ENCODE peak calls at places on chromosomes 3 and 15, in nine cellular contexts. M is DMS153, F is AG08395, Y is GM03348, K is astrocyte, D is ovary, T is prostate gland, O is AG20443, L is HEK293T. A is an unnamed sample.

GRCh38 chr3:190644766-190645165 is 130.9 kb downstream of the IL1RAP start:
- DNase-seq in M (no peak), F (peak; percentile 23), Y (peak; percentile 7), K (peak; percentile 36), D (no peak), T (no peak), O (no peak), L (no peak), A (no peak)

GRCh38 chr3:89098964-89099585 is 8.3 kb upstream of the EPHA3 start:
- DNase-seq in M (peak; percentile 19), F (peak; percentile 63), Y (peak; percentile 63), K (peak; percentile 33), D (no peak), T (no peak), O (peak; percentile 71), L (peak; percentile 56), A (peak; percentile 19)

GRCh38 chr3:124140751-124141150 is 148.8 kb upstream of the ROPN1 start:
- DNase-seq in M (no peak), F (no peak), Y (no peak), K (peak; percentile 63), D (no peak), T (no peak), O (no peak), L (no peak), A (no peak)

GRCh38 chr3:184347321-184348056 is 10.1 kb downstream of the FAM131A start:
- DNase-seq in M (no peak), F (no peak), Y (no peak), K (no peak), D (no peak), T (no peak), O (no peak), L (no peak), A (no peak)

GRCh38 chr3:15768421-15769255 is 29.1 kb downstream of the ANKRD28 start:
- DNase-seq in M (no peak), F (peak; percentile 90), Y (peak; percentile 86), K (peak; percentile 98), D (peak; percentile 25), T (no peak), O (peak; percentile 85), L (no peak), A (no peak)

GRCh38 chr3:118075873-118076272 is 958.8 kb downstream of the IGSF11 start:
- DNase-seq in M (no peak), F (no peak), Y (no peak), K (peak; percentile 2), D (no peak), T (no peak), O (no peak), L (no peak), A (peak; percentile 68)

GRCh38 chr3:14329116-14329830 is 73.1 kb upstream of the SLC6A6 start:
- DNase-seq in M (peak; percentile 59), F (peak; percentile 48), Y (no peak), K (peak; percentile 68), D (no peak), T (no peak), O (peak; percentile 55), L (peak; percentile 41), A (no peak)

GRCh38 chr15:82647835-82648256 is 683 bp upstream of the CPEB1 start:
- DNase-seq in M (no peak), F (no peak), Y (no peak), K (no peak), D (peak; percentile 59), T (no peak), O (no peak), L (peak; percentile 66), A (no peak)

GRCh38 chr3:119236756-119237155 is 3.9 kb downstream of the B4GALT4 start:
- DNase-seq in M (no peak), F (no peak), Y (no peak), K (no peak), D (no peak), T (no peak), O (no peak), L (no peak), A (no peak)

GRCh38 chr3:185402561-185402960 is 39.6 kb downstream of the MAP3K13 start:
- DNase-seq in M (peak; percentile 7), F (peak; percentile 24), Y (peak; percentile 70), K (peak; percentile 60), D (no peak), T (no peak), O (peak; percentile 44), L (peak; percentile 15), A (no peak)

GRCh38 chr3:82002993-82003642 is 241.7 kb upstream of the GBE1 start:
- DNase-seq in M (no peak), F (no peak), Y (no peak), K (no peak), D (no peak), T (no peak), O (no peak), L (no peak), A (no peak)

GRCh38 chr3:140447991-140448390 is 229.9 kb upstream of the TRIM42 start:
- DNase-seq in M (peak; percentile 21), F (no peak), Y (no peak), K (no peak), D (no peak), T (no peak), O (no peak), L (no peak), A (no peak)

GRCh38 chr15:92655178-92655995 is at the start of gene FAM174B:
- DNase-seq in M (peak; percentile 7), F (peak; percentile 27), Y (peak; percentile 60), K (peak; percentile 39), D (peak; percentile 61), T (peak; percentile 56), O (peak; percentile 65), L (peak; percentile 67), A (peak; percentile 32)

GRCh38 chr3:4736284-4736861 is 242.9 kb upstream of the BHLHE40 start:
- DNase-seq in M (no peak), F (no peak), Y (no peak), K (peak; percentile 53), D (no peak), T (peak; percentile 67), O (no peak), L (no peak), A (no peak)

GRCh38 chr3:153087595-153088566 is 74.1 kb upstream of the RAP2B start:
- DNase-seq in M (no peak), F (peak; percentile 83), Y (peak; percentile 86), K (peak; percentile 75), D (no peak), T (peak; percentile 40), O (peak; percentile 84), L (no peak), A (no peak)

GRCh38 chr3:70816346-70816745 is 503.9 kb upstream of the MDFIC2 start:
- DNase-seq in M (no peak), F (no peak), Y (no peak), K (no peak), D (no peak), T (no peak), O (no peak), L (no peak), A (no peak)

GRCh38 chr3:124974691-124975090 is 40.1 kb upstream of the MUC13 start:
- DNase-seq in M (no peak), F (no peak), Y (no peak), K (no peak), D (no peak), T (no peak), O (no peak), L (no peak), A (no peak)

A was measured in SHP77 treated with DMSO at 0.1 percent for 48 hours.